ENCODE peak calls at places on chromosomes 5 and 9, in six cellular contexts. E, Z, J, L, H and T are unnamed samples.
A peak's percentile ranks its signal among the peaks of the same experiment; 100 is the strongest.

GRCh38 chr9:13500034-13500433 is 220.5 kb upstream of the MPDZ start:
- DNase-seq in J (no peak), Z (no peak), L (no peak), E (no peak), H (no peak), T (no peak)

GRCh38 chr9:91060520-91061343 is 259.1 kb downstream of the SYK start:
- DNase-seq in L (peak; percentile 97), E (peak; percentile 95), J (no peak), Z (peak; percentile 92), H (no peak), T (peak; percentile 98)

GRCh38 chr9:134484479-134484878 is 157.1 kb upstream of the COL5A1 start:
- DNase-seq in E (no peak), L (no peak), J (no peak), Z (no peak), H (no peak), T (no peak)

GRCh38 chr5:31824886-31825774 is 186.2 kb downstream of the PDZD2 start:
- DNase-seq in H (no peak), E (peak; percentile 42), J (peak; percentile 64), L (peak; percentile 78), Z (no peak), T (peak; percentile 72)

GRCh38 chr5:115530426-115530825 is 14.1 kb downstream of the FEM1C start:
- DNase-seq in H (no peak), L (peak; percentile 31), Z (no peak), J (no peak), E (no peak), T (no peak)

GRCh38 chr5:128681764-128682664 is 144.0 kb upstream of the FBN2 start:
- DNase-seq in E (peak; percentile 17), J (no peak), H (no peak), L (peak; percentile 2), Z (no peak), T (no peak)

GRCh38 chr9:4923580-4924544 is 61.2 kb upstream of the JAK2 start:
- DNase-seq in Z (no peak), E (peak; percentile 19), L (peak; percentile 51), J (peak; percentile 31), H (no peak), T (peak; percentile 56)

GRCh38 chr9:98774746-98775145 is 21.6 kb downstream of the ANKS6 start:
- DNase-seq in H (no peak), L (peak; percentile 52), J (peak; percentile 9), E (no peak), Z (peak; percentile 68), T (no peak)

GRCh38 chr9:37806271-37806670 is 5.7 kb downstream of the DCAF10 start:
- DNase-seq in E (no peak), L (no peak), J (no peak), H (no peak), Z (no peak), T (no peak)

GRCh38 chr5:82986404-82986803 is 90.8 kb downstream of the TMEM167A start:
- DNase-seq in E (no peak), Z (no peak), L (no peak), J (no peak), H (no peak), T (no peak)

GRCh38 chr5:169050146-169050571 is 250.8 kb downstream of the SLIT3 start:
- DNase-seq in L (peak; percentile 81), E (peak; percentile 57), Z (no peak), H (no peak), J (no peak), T (no peak)

GRCh38 chr5:172383231-172383802 is 71.0 kb downstream of the SH3PXD2B start:
- DNase-seq in H (peak; percentile 59), J (no peak), E (peak; percentile 86), L (peak; percentile 40), Z (no peak), T (no peak)

GRCh38 chr9:38308136-38308535 is 84.4 kb upstream of the ALDH1B1 start:
- DNase-seq in L (no peak), Z (no peak), H (no peak), E (no peak), J (no peak), T (no peak)

GRCh38 chr9:115944166-115944948 is 209.2 kb upstream of the PAPPA start:
- DNase-seq in E (peak; percentile 100), Z (peak; percentile 95), J (no peak), H (peak; percentile 33), L (peak; percentile 97), T (peak; percentile 11)

GRCh38 chr9:131419029-131419614 is 25.2 kb downstream of the PRRC2B start:
- DNase-seq in J (no peak), E (no peak), Z (no peak), L (peak; percentile 75), H (no peak), T (no peak)

GRCh38 chr5:78586251-78586650 is 62.3 kb downstream of the LHFPL2 start:
- DNase-seq in J (no peak), Z (no peak), H (no peak), E (peak; percentile 100), L (peak; percentile 98), T (peak; percentile 74)

GRCh38 chr9:101027733-101028345 is 688 bp upstream of the PLPPR1 start:
- DNase-seq in L (no peak), Z (no peak), J (no peak), H (no peak), E (no peak), T (no peak)
- H3K27me3 ChIP-seq in L (peaks cover 25% of the 10 kb centered on the region), Z (no peaks in the 10 kb centered on the region), J (no peaks in the 10 kb centered on the region), H (no peaks in the 10 kb centered on the region), E (no peaks in the 10 kb centered on the region), T (peaks cover 24% of the 10 kb centered on the region)

DNA sequence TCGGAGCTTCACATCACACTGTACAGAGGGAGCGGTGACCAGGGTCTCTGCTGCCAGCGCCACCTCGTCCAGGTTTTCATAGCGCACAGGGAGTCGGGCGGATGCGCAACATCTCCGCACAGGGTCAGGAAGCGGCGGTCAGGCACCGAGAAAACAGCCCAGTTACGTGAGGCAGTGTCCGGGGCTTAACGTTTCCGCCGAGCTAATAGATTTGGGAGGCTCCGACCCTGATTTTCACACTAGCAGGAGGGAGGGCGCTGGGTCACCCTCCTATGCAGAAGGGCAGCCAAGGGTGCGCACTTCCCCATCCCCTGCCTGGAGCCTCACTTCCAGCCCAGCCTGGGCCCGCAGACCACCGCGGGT is 13.7 kb downstream of the BTNL9 start:
- DNase-seq in E (no peak), L (peak; percentile 15), J (no peak), Z (peak; percentile 64), H (no peak), T (no peak)
- H3K27me3 ChIP-seq in E (peaks cover 31% of the 10 kb centered on the region), L (peaks cover 77% of the 10 kb centered on the region), J (no peaks in the 10 kb centered on the region), Z (peaks cover 52% of the 10 kb centered on the region), H (no peaks in the 10 kb centered on the region), T (peaks cover 29% of the 10 kb centered on the region)

DNA sequence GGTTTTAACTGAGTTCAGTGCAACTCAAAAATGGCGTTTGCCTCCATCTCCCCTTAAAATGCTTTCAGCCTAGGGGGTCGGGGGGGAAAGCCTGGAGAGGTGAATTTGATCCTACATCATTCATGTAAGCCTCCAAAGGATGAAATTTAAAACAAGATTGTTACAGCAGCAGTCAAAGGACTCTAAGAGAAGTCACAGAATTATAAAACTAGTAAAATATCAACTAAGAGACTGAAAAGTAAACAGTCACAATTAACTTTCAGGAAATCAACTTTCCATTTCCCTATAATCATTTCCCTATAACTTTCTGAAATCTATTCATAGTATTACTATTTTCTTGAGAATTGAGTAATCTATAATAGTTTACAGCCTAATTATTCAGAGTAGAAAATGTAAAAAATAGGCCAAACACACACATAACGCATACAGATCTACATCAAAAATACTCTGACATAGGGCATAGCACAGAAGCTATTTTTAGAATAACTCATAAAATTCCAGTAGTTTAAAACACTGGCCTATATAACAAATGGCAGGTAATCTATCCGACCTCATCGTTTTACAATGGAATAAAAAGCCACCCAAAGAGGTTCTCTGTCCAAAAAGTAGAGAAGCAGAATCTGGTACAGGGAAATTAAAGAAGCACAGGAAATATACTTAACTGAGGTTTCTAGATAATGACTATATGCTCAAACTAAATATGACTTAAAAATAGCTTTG is 37.6 kb downstream of the FBXL17 start:
- DNase-seq in Z (no peak), E (no peak), J (no peak), L (no peak), H (no peak), T (no peak)
- H3K27me3 ChIP-seq in Z (no peaks in the 10 kb centered on the region), E (no peaks in the 10 kb centered on the region), J (no peaks in the 10 kb centered on the region), L (no peaks in the 10 kb centered on the region), H (no peaks in the 10 kb centered on the region), T (no peaks in the 10 kb centered on the region)

GRCh38 chr9:114117996-114118830 is 19.1 kb upstream of the KIF12 start:
- DNase-seq in L (no peak), H (peak; percentile 65), Z (no peak), E (no peak), J (no peak), T (no peak)

GRCh38 chr9:114115645-114116044 is 16.6 kb upstream of the KIF12 start:
- DNase-seq in E (no peak), Z (no peak), L (no peak), H (no peak), J (no peak), T (no peak)

GRCh38 chr9:114116061-114116747 is 17.1 kb upstream of the KIF12 start:
- DNase-seq in Z (no peak), J (no peak), L (no peak), H (no peak), E (no peak), T (no peak)

GRCh38 chr9:114119242-114120191 is 20.4 kb upstream of the KIF12 start:
- DNase-seq in J (no peak), Z (no peak), L (no peak), H (no peak), E (no peak), T (no peak)

GRCh38 chr9:114117614-114117995 is 18.5 kb upstream of the KIF12 start:
- DNase-seq in Z (no peak), H (no peak), J (no peak), L (no peak), E (no peak), T (no peak)
- H3K27me3 ChIP-seq in Z (no peaks in the 10 kb centered on the region), H (no peaks in the 10 kb centered on the region), J (no peaks in the 10 kb centered on the region), L (peaks cover 13% of the 10 kb centered on the region), E (peaks cover 24% of the 10 kb centered on the region), T (peaks cover 34% of the 10 kb centered on the region)

DNA sequence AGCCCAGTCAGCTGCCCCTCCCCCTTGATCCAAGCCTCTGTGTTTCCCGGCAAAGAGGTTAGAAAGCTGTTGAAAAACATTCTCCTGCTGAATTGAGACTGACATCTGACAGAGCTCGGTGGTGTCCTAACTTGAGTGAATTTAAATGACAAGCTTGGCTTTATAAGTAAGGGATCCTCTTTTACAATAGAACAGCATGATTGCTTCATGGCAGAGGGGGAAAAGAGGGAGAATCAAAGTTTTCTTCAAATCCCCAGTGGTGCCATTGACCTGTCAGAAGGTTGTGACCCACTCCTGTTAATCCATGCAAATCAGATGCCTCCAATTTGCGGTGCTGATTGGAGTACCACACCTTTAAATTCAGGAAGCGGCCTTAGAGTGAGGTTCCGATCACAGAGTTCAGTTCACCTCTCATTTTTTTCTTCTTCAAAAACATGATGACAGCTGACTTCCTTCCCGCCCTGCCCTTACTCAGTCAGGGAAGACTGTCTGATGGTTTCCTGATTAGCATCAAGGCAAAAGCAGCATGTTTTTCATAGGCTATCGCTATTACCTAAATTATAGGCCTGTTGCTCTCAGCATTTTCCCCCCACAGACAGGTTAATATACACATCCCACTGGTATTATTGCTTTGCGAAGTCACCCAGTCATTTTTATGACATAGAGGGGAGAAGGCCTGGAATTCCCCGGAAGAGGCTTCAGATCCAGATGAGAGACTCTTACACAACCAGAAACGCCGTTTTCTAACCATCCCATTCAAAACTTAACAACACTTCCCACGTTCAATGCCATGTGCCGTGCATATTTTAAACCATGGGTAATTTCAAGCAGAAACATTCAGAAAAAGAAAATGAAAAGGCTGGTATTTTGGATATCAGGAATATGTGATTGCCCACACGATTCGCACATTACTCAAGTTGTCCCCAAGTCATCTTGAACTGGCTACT is 141.4 kb downstream of the EBF1 start:
- DNase-seq in L (peak; percentile 77), J (peak; percentile 35), E (no peak), H (no peak), Z (no peak), T (no peak)
- H3K27me3 ChIP-seq in L (no peaks in the 10 kb centered on the region), J (no peaks in the 10 kb centered on the region), E (no peaks in the 10 kb centered on the region), H (no peaks in the 10 kb centered on the region), Z (no peaks in the 10 kb centered on the region), T (no peaks in the 10 kb centered on the region)